ENCODE peak calls at places on chromosomes 4 and X, in four cellular contexts. I is GM12878, U is IMR-90, R is K562. K is an unnamed sample.
A peak's percentile ranks its signal among the peaks of the same experiment; 100 is the strongest.

GRCh38 chrX:104098151-104098808 is 14.0 kb upstream of the ZCCHC18 start:
- DNase-seq in I (no peak), U (peak; percentile 77), R (peak; percentile 31), K (peak; percentile 79)

GRCh38 chr4:62328526-62328925 is 1128.4 kb downstream of the ADGRL3 start:
- DNase-seq in I (no peak), U (no peak), R (no peak), K (no peak)

GRCh38 chrX:133188631-133189030 is 29.5 kb downstream of the TFDP3 start:
- DNase-seq in I (no peak), U (no peak), R (no peak), K (no peak)

GRCh38 chr4:158811704-158812103 is 42.9 kb downstream of the FNIP2 start:
- DNase-seq in I (no peak), U (no peak), R (no peak), K (no peak)

GRCh38 chr4:70722199-70722791 is 531 bp downstream of the RUFY3 start:
- DNase-seq in I (no peak), U (peak; percentile 83), R (peak; percentile 41), K (no peak)

GRCh38 chr4:19947349-19947748 is 304.4 kb upstream of the SLIT2 start:
- DNase-seq in I (no peak), U (peak; percentile 74), R (no peak), K (no peak)

GRCh38 chr4:1081689-1082040 is 31.7 kb downstream of the RNF212 start:
- DNase-seq in I (no peak), U (peak; percentile 63), R (no peak), K (peak; percentile 43)

GRCh38 chr4:111781611-111782010 is 363.6 kb upstream of the FAM241A start:
- DNase-seq in I (no peak), U (no peak), R (no peak), K (no peak)

GRCh38 chrX:134388161-134389109 is 71.5 kb upstream of the HPRT1 start:
- DNase-seq in I (peak; percentile 43), U (no peak), R (no peak), K (no peak)

GRCh38 chr4:152728343-152728742 is 48.5 kb upstream of the TMEM154 start:
- DNase-seq in I (no peak), U (no peak), R (no peak), K (no peak)

GRCh38 chrX:118644378-118644777 is 83.0 kb upstream of the IL13RA1 start:
- DNase-seq in I (no peak), U (peak; percentile 68), R (peak; percentile 8), K (peak; percentile 46)

GRCh38 chr4:20395160-20395773 is 143.6 kb downstream of the SLIT2 start:
- DNase-seq in I (no peak), U (peak; percentile 15), R (peak; percentile 19), K (peak; percentile 36)

GRCh38 chr4:186260117-186260503 is 5.9 kb upstream of the F11 start:
- DNase-seq in I (no peak), U (no peak), R (no peak), K (no peak)

GRCh38 chr4:56844817-56845580 is 23.5 kb upstream of the SPINK2 start:
- DNase-seq in I (no peak), U (no peak), R (no peak), K (no peak)

GRCh38 chr4:121070696-121071639 is 1.4 kb downstream of the NDNF start:
- DNase-seq in I (no peak), U (no peak), R (no peak), K (peak; percentile 25)

GRCh38 chr4:37648084-37648817 is 37.9 kb downstream of the RELL1 start:
- DNase-seq in I (no peak), U (peak; percentile 96), R (no peak), K (peak; percentile 58)

GRCh38 chrX:95076449-95076848 is 1402.4 kb downstream of the FAM133A start:
- DNase-seq in I (no peak), U (peak; percentile 10), R (no peak), K (no peak)

GRCh38 chr4:174926958-174927357 is 8.8 kb downstream of the ADAM29 start:
- DNase-seq in I (no peak), U (no peak), R (no peak), K (no peak)

GRCh38 chrX:39560285-39560684 is 537.5 kb downstream of the BCOR start:
- DNase-seq in I (no peak), U (no peak), R (no peak), K (no peak)

DNA sequence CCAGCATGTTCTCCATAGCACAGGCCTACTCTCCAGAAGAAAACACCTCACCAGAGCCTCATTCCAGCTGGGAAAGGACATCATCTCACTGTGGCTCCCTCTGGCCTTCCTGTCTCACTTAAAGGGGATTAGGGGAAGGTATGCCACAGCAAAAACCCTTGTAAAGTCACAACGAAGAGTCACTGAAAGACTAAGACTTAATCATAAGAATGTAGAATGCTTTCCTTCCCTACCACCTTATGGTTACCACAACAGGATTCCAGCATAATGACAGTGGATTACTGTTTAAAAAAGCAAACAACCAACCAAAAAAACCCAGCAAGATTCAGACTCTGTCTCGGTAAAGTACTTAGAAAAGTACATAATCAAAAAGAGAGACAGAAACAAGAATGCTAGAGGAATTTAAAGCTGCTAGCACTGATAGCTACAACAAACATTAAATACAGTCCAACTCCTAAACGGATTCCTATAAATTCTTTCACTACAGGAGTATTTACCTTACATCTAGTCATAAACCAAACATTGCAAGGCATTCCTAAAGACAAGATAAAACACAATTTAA is 75.1 kb downstream of the BANK1 start:
- DNase-seq in I (no peak), U (peak; percentile 57), R (no peak), K (peak; percentile 89)
- TF ChIP-seq ELK1 in I (no peak), U (no peak), R (no peak), K (no peak)

DNA sequence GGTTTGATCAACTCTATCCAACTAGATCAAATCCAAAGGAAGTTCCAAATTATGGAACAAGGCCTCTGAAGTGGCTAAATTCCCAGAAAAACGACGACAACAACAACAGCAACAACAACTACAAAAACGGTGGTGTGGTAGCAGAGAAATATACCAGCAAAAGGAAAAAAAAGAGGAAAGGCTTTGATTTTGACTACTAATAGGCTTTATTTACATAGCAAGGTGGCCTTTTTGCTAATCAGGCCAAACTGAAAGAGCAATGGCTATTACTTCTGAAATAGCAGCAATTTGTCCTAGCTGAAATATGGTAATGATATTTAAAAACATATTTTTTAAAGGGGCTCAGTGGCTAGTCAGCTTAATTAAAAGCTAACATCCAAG is 40.8 kb upstream of the TMPRSS11E start:
- DNase-seq in I (no peak), U (no peak), R (no peak), K (no peak)
- H3K4me2 ChIP-seq in I (no peak overlapping the region), U (no peak overlapping the region), R (no peak overlapping the region), K (no peak overlapping the region)

GRCh38 chr4:118964891-118965411 is 76.3 kb downstream of the SYNPO2 start:
- DNase-seq in I (no peak), U (peak; percentile 70), R (no peak), K (no peak)
- TF ChIP-seq CEBPB in I (no peak), U (no peak), R (no peak), K (no peak)

GRCh38 chr4:11079171-11079570 is 349.5 kb downstream of the HS3ST1 start:
- DNase-seq in I (no peak), U (no peak), R (no peak), K (no peak)
- TF ChIP-seq ELK1 in I (no peak), U (no peak), R (no peak), K (no peak)

DNA sequence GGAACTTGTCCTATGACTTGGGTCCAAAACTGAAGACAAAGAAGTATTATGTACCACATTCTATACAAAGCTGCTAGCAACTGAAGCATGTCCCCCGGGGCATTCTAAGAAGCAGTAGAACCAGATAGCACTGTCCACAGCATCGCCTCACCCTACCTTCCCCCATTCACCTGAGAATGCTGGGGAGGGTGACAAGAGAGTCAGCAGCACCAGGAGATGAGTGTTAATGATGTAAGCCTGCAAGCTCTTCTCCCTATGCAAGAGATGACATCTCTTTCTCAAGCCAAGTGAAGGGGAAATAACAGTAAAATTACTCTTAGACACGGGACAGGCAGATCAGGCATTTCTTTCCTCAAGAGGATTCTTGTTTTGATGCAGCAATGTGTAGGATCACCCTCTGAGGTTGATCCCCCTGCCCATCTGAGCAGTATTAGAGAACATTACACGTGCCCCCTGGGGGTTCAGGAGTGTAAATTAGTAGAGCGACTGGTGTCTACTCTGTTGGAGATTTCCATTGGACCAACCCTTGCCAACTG is 13.9 kb upstream of the TLR1 start:
- DNase-seq in I (peak; percentile 81), U (no peak), R (no peak), K (no peak)
- H3K4me2 ChIP-seq in I (peak overlapping the region; percentile 74), U (no peak overlapping the region), R (no peak overlapping the region), K (no peak overlapping the region)

GRCh38 chr4:16123356-16124084 is 39.7 kb upstream of the PROM1 start:
- DNase-seq in I (no peak), U (no peak), R (no peak), K (no peak)

GRCh38 chr4:16125571-16126445 is 42.0 kb upstream of the PROM1 start:
- DNase-seq in I (no peak), U (no peak), R (no peak), K (no peak)

GRCh38 chr4:16122225-16122624 is 38.4 kb upstream of the PROM1 start:
- DNase-seq in I (no peak), U (no peak), R (no peak), K (no peak)

GRCh38 chr4:16122784-16123183 is 39.0 kb upstream of the PROM1 start:
- DNase-seq in I (no peak), U (no peak), R (no peak), K (no peak)

DNA sequence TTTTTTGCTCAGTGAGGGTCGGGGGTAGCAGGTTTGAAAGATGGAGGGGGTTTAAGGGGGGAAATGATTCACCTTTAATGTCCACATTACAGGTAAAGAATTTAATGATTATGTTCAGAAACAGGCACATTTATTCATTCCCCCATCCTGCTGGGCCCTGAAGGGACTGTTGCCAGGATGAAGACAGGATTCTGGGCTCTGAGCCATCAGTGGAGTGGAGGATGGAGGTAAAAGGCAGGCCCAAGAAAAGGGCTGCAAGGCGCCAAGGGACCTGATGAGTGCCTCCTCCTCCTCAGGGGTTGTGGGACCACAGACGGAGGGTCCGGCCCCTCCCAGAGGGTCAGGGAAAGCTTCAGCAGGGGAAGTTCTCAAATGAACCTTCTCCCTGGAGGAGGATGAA is 40.4 kb upstream of the PROM1 start:
- DNase-seq in I (no peak), U (no peak), R (no peak), K (no peak)
- TF ChIP-seq CEBPB in I (no peak), U (no peak), R (no peak), K (no peak)

DNA sequence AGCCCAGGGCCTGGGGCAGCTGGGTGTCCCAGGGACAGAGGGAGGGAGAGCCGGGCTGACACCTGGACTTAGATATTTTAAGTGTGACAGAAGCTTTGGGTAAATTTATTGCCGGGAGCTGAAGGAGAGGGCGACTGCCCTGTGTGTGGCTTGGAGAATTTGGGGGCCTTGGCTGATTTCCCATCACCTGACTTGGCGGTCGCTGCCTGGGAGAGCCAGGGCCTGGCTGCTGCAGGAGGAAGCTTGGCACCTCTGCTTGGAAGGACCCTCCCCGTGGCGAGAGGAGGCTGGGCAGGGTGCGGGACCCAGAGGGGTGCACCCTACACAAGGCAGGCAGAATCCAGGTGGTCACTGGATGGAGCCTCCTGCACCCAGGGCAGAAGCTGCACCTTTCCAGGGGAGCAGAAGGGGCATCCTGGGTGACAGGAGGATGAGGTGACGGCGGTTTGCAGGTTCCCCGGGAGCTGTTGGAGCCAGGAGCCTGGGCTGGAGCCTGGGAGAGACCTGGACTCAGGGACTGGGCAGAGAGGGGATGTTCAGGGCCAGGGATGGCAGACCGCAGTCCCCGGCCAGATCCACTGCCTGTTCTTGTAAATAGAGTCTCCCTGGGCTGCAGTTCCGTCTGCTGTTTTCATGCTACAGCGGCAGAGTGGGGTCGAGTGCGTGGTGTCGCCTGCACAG is 72.0 kb downstream of the RGS12 start:
- DNase-seq in I (no peak), U (no peak), R (no peak), K (no peak)
- TF ChIP-seq ELK1 in I (no peak), U (no peak), R (no peak), K (no peak)